ENCODE peak calls at places on chromosomes 2 and 18, in five cellular contexts. N is activated CD4-positive, alpha-beta T cell treated with anti-CD3 and anti-CD28 coated beads, Interleukin-2, amount 10 ng/mL, durations not matched to agents 7 days and 5 days; M is nephron progenitor cell; L is GM23248; B is nucleus accumbens. S is an unnamed sample.

GRCh38 chr2:85410584-85411404 is 628 bp upstream of the CAPG start:
- DNase-seq in B (no peak), L (peak; percentile 72), N (no peak), M (no peak), S (no peak)

GRCh38 chr2:221097568-221097915 is 474.6 kb downstream of the EPHA4 start:
- DNase-seq in N (no peak), M (no peak), L (peak; percentile 94), B (no peak), S (no peak)

GRCh38 chr2:139940701-139941100 is 1160.5 kb upstream of the NXPH2 start:
- DNase-seq in M (no peak), L (no peak), B (no peak), N (no peak), S (no peak)

GRCh38 chr2:100038019-100038418 is 104.4 kb downstream of the AFF3 start:
- DNase-seq in B (no peak), L (no peak), N (no peak), M (peak; percentile 16), S (no peak)

GRCh38 chr2:231323316-231323715 is 72.2 kb upstream of the B3GNT7 start:
- DNase-seq in N (no peak), L (no peak), M (no peak), B (no peak), S (no peak)

GRCh38 chr2:128568106-128568505 is 249.4 kb upstream of the HS6ST1 start:
- DNase-seq in L (no peak), B (no peak), N (no peak), M (no peak), S (no peak)

GRCh38 chr2:14422426-14422825 is 210.1 kb upstream of the LRATD1 start:
- DNase-seq in L (no peak), M (no peak), N (no peak), B (no peak), S (no peak)

GRCh38 chr2:213664817-213665216 is 380.6 kb downstream of the SPAG16 start:
- DNase-seq in N (no peak), B (no peak), M (no peak), L (no peak), S (no peak)

GRCh38 chr2:130890941-130891669 is 54.4 kb downstream of the ARHGEF4 start:
- DNase-seq in B (no peak), L (no peak), M (no peak), N (no peak), S (no peak)

GRCh38 chr2:23055251-23055650 is 329.7 kb upstream of the KLHL29 start:
- DNase-seq in L (no peak), B (no peak), M (no peak), N (no peak), S (no peak)

GRCh38 chr2:143730950-143731254 is 601.7 kb downstream of the ARHGAP15 start:
- DNase-seq in M (no peak), N (no peak), L (peak; percentile 36), B (no peak), S (peak; percentile 16)

GRCh38 chr2:3651686-3652516 is 6.1 kb upstream of the ALLC start:
- DNase-seq in M (peak; percentile 53), B (peak; percentile 88), L (peak; percentile 63), N (peak; percentile 82), S (peak; percentile 71)

GRCh38 chr2:131055169-131056065 is 37.8 kb downstream of the FAM168B start:
- DNase-seq in N (no peak), L (peak; percentile 71), M (no peak), B (no peak), S (no peak)

GRCh38 chr2:240134466-240134865 is 1.6 kb downstream of the COPS9 start:
- DNase-seq in M (no peak), L (peak; percentile 23), B (no peak), N (no peak), S (no peak)

GRCh38 chr2:128622916-128623620 is 304.4 kb upstream of the HS6ST1 start:
- DNase-seq in N (no peak), B (no peak), M (no peak), L (peak; percentile 12), S (no peak)

GRCh38 chr18:58454406-58455061 is 174.4 kb downstream of the ALPK2 start:
- DNase-seq in L (no peak), B (no peak), M (no peak), N (no peak), S (no peak)

GRCh38 chr2:6917071-6917760 is at the start of gene RNF144A:
- DNase-seq in N (peak; percentile 66), M (peak; percentile 85), L (peak; percentile 82), B (peak; percentile 59), S (peak; percentile 70)

GRCh38 chr2:100895934-100896685 is 76.2 kb downstream of the NPAS2 start:
- DNase-seq in B (no peak), L (no peak), N (no peak), M (no peak), S (no peak)

GRCh38 chr18:8546677-8547076 is 62.6 kb upstream of the RAB12 start:
- DNase-seq in B (no peak), M (no peak), L (no peak), N (no peak), S (no peak)

GRCh38 chr18:5466256-5466655 is 77.5 kb downstream of the EPB41L3 start:
- DNase-seq in B (no peak), N (no peak), L (peak; percentile 46), M (no peak), S (no peak)

GRCh38 chr2:218077464-218078216 is 8.6 kb downstream of the RUFY4 start:
- DNase-seq in M (no peak), L (no peak), N (no peak), B (no peak), S (no peak)

GRCh38 chr2:102074167-102074778 is 68.3 kb upstream of the IL1R1 start:
- DNase-seq in M (no peak), B (no peak), N (no peak), L (no peak), S (no peak)

GRCh38 chr2:14316594-14316993 is 315.9 kb upstream of the LRATD1 start:
- DNase-seq in B (no peak), M (no peak), N (no peak), L (no peak), S (no peak)

GRCh38 chr2:188028739-188029138 is 262.9 kb upstream of the GULP1 start:
- DNase-seq in L (no peak), M (no peak), N (no peak), B (no peak), S (no peak)

GRCh38 chr18:74895686-74896085 is 298.0 kb downstream of the ZNF407 start:
- DNase-seq in L (peak; percentile 63), M (no peak), N (no peak), B (no peak), S (no peak)

GRCh38 chr2:170034596-170034995 is 143.4 kb upstream of the MYO3B start:
- DNase-seq in B (no peak), N (no peak), L (no peak), M (no peak), S (no peak)

GRCh38 chr2:230156782-230157181 is 63.0 kb downstream of the SP110 start:
- DNase-seq in B (no peak), N (no peak), M (no peak), L (no peak), S (no peak)

GRCh38 chr2:85088921-85089320 is 44.3 kb upstream of the TCF7L1 start:
- DNase-seq in L (no peak), M (no peak), N (no peak), B (no peak), S (no peak)

GRCh38 chr2:96960271-96960955 is 26.0 kb downstream of the FAM178B start:
- DNase-seq in L (peak; percentile 85), M (peak; percentile 97), N (peak; percentile 88), B (peak; percentile 77), S (peak; percentile 63)

GRCh38 chr2:2293527-2294089 is 37.5 kb downstream of the MYT1L start:
- DNase-seq in L (no peak), M (no peak), N (no peak), B (no peak), S (no peak)

GRCh38 chr2:120620025-120620793 is 115.5 kb upstream of the GLI2 start:
- DNase-seq in N (no peak), L (peak; percentile 81), M (no peak), B (no peak), S (no peak)

GRCh38 chr2:205483122-205483521 is 199.2 kb upstream of the NRP2 start:
- DNase-seq in M (no peak), N (no peak), L (no peak), B (no peak), S (no peak)

GRCh38 chr2:86241611-86242010 is 42.4 kb downstream of the MRPL35 start:
- DNase-seq in N (no peak), M (no peak), B (no peak), L (no peak), S (peak; percentile 46)

GRCh38 chr2:233049194-233049761 is 10.9 kb upstream of the INPP5D start:
- DNase-seq in N (no peak), M (no peak), L (no peak), B (no peak), S (no peak)

GRCh38 chr2:207473203-207473865 is 56.4 kb upstream of the CREB1 start:
- DNase-seq in L (peak; percentile 90), N (peak; percentile 73), B (peak; percentile 78), M (peak; percentile 22), S (peak; percentile 25)

GRCh38 chr18:59916746-59917145 is 16.9 kb downstream of the PMAIP1 start:
- DNase-seq in N (no peak), M (no peak), L (no peak), B (no peak), S (no peak)

GRCh38 chr2:191217580-191217979 is 27.6 kb upstream of the MYO1B start:
- DNase-seq in B (no peak), M (no peak), N (no peak), L (peak; percentile 82), S (no peak)

GRCh38 chr2:144983107-144983506 is 463.2 kb upstream of the ZEB2 start:
- DNase-seq in M (no peak), N (no peak), B (no peak), L (no peak), S (no peak)

GRCh38 chr2:29192526-29192925 is 77.3 kb downstream of the CLIP4 start:
- DNase-seq in B (no peak), N (no peak), L (peak; percentile 62), M (no peak), S (no peak)

S was measured in GM06990.